ENCODE peak calls at places on chromosomes 11 and 22, in four cellular contexts. P is SK-N-SH, Q is H1, W is GM12878. L is an unnamed sample.

GRCh38 chr11:45885274-45885920 is at the start of gene MAPK8IP1:
- DNase-seq in W (no peak), Q (peak), P (peak), L (peak)

GRCh38 chr11:10897150-10897549 is 39.3 kb upstream of the ZBED5 start:
- DNase-seq in P (no peak), Q (no peak), W (no peak), L (no peak)

GRCh38 chr11:77431813-77432212 is 42.1 kb downstream of the PAK1 start:
- DNase-seq in W (no peak), P (no peak), Q (no peak), L (no peak)

GRCh38 chr11:74681686-74682651 is 49.3 kb downstream of the CHRDL2 start:
- DNase-seq in P (no peak), Q (no peak), W (no peak), L (no peak)

GRCh38 chr22:43750751-43751150 is 61.4 kb downstream of the EFCAB6 start:
- DNase-seq in W (peak), P (no peak), Q (no peak), L (no peak)

GRCh38 chr11:66840317-66841091 is 2.7 kb upstream of the RCE1 start:
- DNase-seq in Q (no peak), P (no peak), W (no peak), L (no peak)

GRCh38 chr11:94583885-94584500 is 16.8 kb downstream of the PIWIL4 start:
- DNase-seq in W (peak), P (no peak), Q (no peak), L (no peak)

GRCh38 chr22:26428515-26429457 is at the start of gene ASPHD2:
- DNase-seq in Q (peak), P (peak), W (peak), L (no peak)

GRCh38 chr11:45811109-45811435 is 6.1 kb downstream of the SLC35C1 start:
- DNase-seq in P (no peak), Q (no peak), W (no peak), L (no peak)

GRCh38 chr11:82703796-82704195 is 29.9 kb downstream of the FAM181B start:
- DNase-seq in W (no peak), P (no peak), Q (no peak), L (no peak)

GRCh38 chr11:14980854-14981253 is 8.7 kb upstream of the CALCA start:
- DNase-seq in P (no peak), W (no peak), Q (no peak), L (no peak)

GRCh38 chr11:122850076-122850631 is 11.9 kb downstream of the CRTAM start:
- DNase-seq in Q (no peak), P (no peak), W (no peak), L (no peak)

GRCh38 chr11:94746721-94747120 is 21.4 kb upstream of the AMOTL1 start:
- DNase-seq in P (no peak), W (no peak), Q (no peak), L (no peak)

GRCh38 chr11:12182650-12183511 is 72.5 kb downstream of the MICAL2 start:
- DNase-seq in W (no peak), P (no peak), Q (no peak), L (peak)

GRCh38 chr11:3796796-3797328 is 492 bp downstream of the NUP98 start:
- DNase-seq in P (no peak), Q (no peak), W (no peak), L (peak)

GRCh38 chr11:118398797-118399564 is 2.4 kb upstream of the ATP5MG start:
- DNase-seq in P (no peak), W (no peak), Q (no peak), L (no peak)

GRCh38 chr11:100098560-100098959 is 588.5 kb upstream of the ARHGAP42 start:
- DNase-seq in W (no peak), Q (no peak), P (no peak), L (no peak)

GRCh38 chr11:62539238-62539925 is 7.2 kb downstream of the AHNAK start:
- DNase-seq in P (peak), W (no peak), Q (peak), L (no peak)

GRCh38 chr11:96267490-96268010 is 75.4 kb downstream of the MAML2 start:
- DNase-seq in Q (no peak), W (peak), P (no peak), L (no peak)

GRCh38 chr22:34622602-34623001 is 443.4 kb upstream of the ISX start:
- DNase-seq in P (no peak), W (no peak), Q (no peak), L (no peak)

GRCh38 chr11:92826136-92826535 is 143.3 kb upstream of the MTNR1B start:
- DNase-seq in W (no peak), P (no peak), Q (no peak), L (no peak)

GRCh38 chr22:46370584-46371373 is 35.3 kb downstream of the TRMU start:
- DNase-seq in W (no peak), Q (no peak), P (no peak), L (peak)

GRCh38 chr22:22449819-22450218 is 58.7 kb downstream of the ZNF280B start:
- DNase-seq in P (no peak), Q (no peak), W (no peak), L (no peak)

GRCh38 chr22:48586799-48587185 is 1240.9 kb downstream of the BRD1 start:
- DNase-seq in W (no peak), P (no peak), Q (no peak), L (no peak)

GRCh38 chr22:18031670-18032454 is 7.5 kb upstream of the MICAL3 start:
- DNase-seq in Q (no peak), P (no peak), W (no peak), L (no peak)

GRCh38 chr11:123901867-123902266 is at the start of gene OR8D4:
- DNase-seq in W (no peak), Q (no peak), P (no peak), L (no peak)

DNA sequence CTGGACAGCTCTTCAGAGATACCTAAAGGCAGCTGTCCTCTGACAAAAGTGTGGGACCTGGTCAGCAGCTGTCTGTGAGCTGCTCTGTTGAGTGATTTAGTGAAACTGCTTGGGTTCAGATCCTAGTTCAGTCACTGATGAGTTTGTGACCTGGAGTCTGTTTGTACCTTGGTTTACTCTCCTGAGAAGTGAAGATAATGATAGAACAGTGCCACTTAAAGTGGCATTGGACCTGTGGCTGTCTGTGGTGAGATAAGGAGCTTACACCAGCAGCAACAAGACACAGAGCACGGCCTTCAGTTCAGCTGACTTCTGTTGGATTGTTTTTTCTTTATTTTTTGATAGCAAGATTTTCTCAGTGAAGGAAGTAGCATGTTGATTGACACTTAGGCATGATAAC is 46.3 kb upstream of the CTTN start:
- DNase-seq in Q (no peak), P (no peak), W (no peak), L (no peak)
- TF ChIP-seq TCF12 in Q (no peak), P (no peak), W (no peak), L (no peak)

GRCh38 chr11:35337919-35338316 is 81.4 kb downstream of the SLC1A2 start:
- DNase-seq in W (no peak), P (no peak), Q (no peak), L (no peak)

GRCh38 chr11:35335226-35335625 is 84.1 kb downstream of the SLC1A2 start:
- DNase-seq in Q (no peak), P (no peak), W (no peak), L (no peak)

GRCh38 chr11:35340101-35340500 is 79.3 kb downstream of the SLC1A2 start:
- DNase-seq in Q (no peak), W (no peak), P (no peak), L (no peak)

GRCh38 chr11:35338928-35339327 is 80.4 kb downstream of the SLC1A2 start:
- DNase-seq in W (no peak), P (no peak), Q (no peak), L (no peak)

DNA sequence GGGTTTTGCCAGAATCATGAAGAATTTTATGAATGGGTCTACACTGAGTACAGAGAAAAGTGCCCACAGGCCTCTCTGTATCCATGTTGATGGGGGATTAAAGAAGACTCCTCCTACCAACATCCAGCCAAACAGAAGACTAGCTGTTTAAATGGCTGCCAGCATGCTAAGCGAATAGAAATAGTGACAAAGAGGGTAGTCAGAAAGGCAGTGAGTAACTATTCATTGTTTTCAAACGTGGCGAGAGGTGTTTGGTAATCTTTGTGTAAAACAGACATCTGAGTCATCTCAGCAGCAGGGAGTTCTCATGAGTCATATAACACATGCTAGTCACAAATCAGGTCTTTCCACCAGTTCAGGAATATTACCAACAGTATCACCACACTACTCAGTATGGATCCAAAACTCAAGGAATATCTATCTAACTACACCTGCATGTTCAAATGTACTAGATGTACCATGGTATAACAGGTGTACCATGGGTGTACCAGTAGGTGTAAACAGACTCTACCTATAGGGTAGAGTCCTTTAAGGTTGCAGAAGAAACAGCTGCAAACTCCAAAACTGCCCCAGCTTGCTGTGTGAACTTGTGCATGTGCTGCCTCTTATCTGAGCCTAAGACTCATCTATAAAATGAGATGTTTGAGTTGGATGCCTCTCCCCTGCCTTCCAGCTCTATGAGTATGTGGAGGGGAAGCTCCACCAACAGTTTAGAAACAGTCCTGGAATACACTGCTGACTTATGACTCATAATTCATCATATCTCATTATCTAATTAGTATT is 82.0 kb downstream of the SLC1A2 start:
- DNase-seq in P (no peak), Q (no peak), W (no peak), L (peak)
- TF ChIP-seq TCF12 in P (peak), Q (no peak), W (no peak), L (no peak)

GRCh38 chr22:19891350-19892248 is 36.9 kb upstream of the GNB1L start:
- DNase-seq in W (no peak), P (peak), Q (no peak), L (peak)
- TF ChIP-seq TCF12 in W (peak), P (peak), Q (peak), L (no peak)

GRCh38 chr11:102666331-102666957 is 39.1 kb downstream of the MMP27 start:
- DNase-seq in W (no peak), P (peak), Q (no peak), L (peak)
- TF ChIP-seq TCF12 in W (no peak), P (no peak), Q (no peak), L (no peak)

DNA sequence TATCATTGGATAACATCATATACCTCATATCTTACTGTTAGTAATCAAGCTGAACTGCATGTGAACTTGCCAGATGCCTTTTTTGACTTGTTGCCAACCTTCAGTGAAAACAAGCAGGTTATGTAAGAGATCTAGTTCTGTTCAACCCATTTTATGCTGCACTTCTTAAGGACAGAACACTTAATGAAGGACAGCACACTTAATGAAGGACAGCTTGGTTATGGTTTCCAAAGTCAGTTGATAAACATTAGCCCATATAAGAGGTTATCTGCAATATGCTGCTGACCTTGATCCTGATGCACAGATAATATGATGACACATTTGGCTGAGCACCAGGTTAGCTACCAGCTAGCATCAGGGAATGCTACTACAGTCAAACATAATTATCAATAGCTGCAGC is 358.7 kb upstream of the PDGFD start:
- DNase-seq in Q (no peak), W (no peak), P (peak), L (peak)
- TF ChIP-seq TCF12 in Q (no peak), W (no peak), P (peak), L (no peak)

GRCh38 chr11:58575377-58576020 is at the start of gene LPXN:
- DNase-seq in P (no peak), W (no peak), Q (no peak), L (no peak)

GRCh38 chr11:58573451-58574104 is 2.1 kb downstream of the LPXN start:
- DNase-seq in Q (no peak), W (no peak), P (no peak), L (no peak)

GRCh38 chr11:58577441-58578135 is 1.3 kb upstream of the ZFP91 start:
- DNase-seq in W (peak), Q (peak), P (no peak), L (peak)

GRCh38 chr11:58576792-58577440 is 1.3 kb upstream of the LPXN start:
- DNase-seq in P (peak), W (no peak), Q (no peak), L (peak)

DNA sequence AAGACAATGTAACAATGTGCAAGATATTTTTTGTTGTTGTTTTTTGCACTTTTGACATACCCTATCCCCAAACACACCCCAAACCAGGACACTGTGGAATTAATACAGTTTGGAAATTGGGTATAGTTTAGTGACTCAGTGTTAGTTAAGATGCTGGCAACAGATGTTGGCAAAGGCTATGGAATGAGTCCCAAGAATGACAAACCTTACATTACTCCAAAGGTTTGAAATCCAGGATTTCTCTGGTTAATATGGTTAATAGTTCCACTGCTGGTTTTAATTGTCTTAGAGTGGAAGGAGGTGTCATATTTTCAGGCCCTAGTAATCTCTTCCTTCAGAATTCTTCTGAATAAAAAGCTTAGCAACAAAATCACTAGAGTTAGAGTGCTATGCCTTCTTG is 805 bp downstream of the LPXN start:
- DNase-seq in P (no peak), W (no peak), Q (no peak), L (no peak)
- TF ChIP-seq TCF12 in P (peak), W (no peak), Q (no peak), L (no peak)

DNA sequence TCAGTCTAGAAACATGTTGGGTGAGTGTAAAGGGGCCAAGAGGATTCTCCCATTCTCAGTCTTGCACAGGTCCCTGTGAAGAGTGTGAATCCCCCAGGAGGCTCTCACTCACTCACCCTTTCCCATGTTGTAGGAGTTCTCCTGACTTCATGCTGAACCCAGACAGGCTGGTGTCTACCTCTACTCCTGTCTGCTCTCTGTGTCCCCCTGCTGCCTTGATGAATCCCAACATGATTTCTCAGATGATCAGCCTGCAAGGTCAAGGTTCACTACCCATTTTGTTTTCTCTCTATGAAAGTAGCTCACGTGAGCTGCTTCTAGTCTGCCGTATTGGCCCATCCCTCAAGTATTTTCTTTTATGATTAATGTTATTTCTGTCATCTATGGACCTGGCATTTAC is 500.6 kb downstream of the ETS1 start:
- DNase-seq in Q (no peak), W (no peak), P (no peak), L (no peak)
- TF ChIP-seq TCF12 in Q (no peak), W (no peak), P (no peak), L (no peak)